ENCODE peak calls at places on chromosomes 1 and 21, in four cellular contexts. S, M, Z and T are unnamed samples.

GRCh38 chr1:226590626-226591025 is 42.1 kb downstream of the STUM start:
- DNase-seq in S (no peak), M (no peak), Z (no peak), T (no peak)

GRCh38 chr1:2249559-2249906 is 21.4 kb downstream of the SKI start:
- DNase-seq in S (peak; percentile 24), M (no peak), Z (no peak), T (no peak)

GRCh38 chr21:26572668-26573381 is at the start of gene CYYR1:
- DNase-seq in S (peak; percentile 65), M (no peak), Z (no peak), T (no peak)

GRCh38 chr21:16695074-16695473 is 817.8 kb upstream of the CXADR start:
- DNase-seq in S (no peak), M (no peak), Z (no peak), T (no peak)

GRCh38 chr1:165408518-165408917 is 36.4 kb downstream of the RXRG start:
- DNase-seq in S (no peak), M (no peak), Z (no peak), T (no peak)

GRCh38 chr1:176643536-176643935 is 180.6 kb downstream of the PAPPA2 start:
- DNase-seq in S (no peak), M (no peak), Z (no peak), T (no peak)

GRCh38 chr1:78536427-78536826 is 45.7 kb downstream of the PTGFR start:
- DNase-seq in S (no peak), M (no peak), Z (no peak), T (no peak)

GRCh38 chr1:107016376-107016978 is 40.0 kb upstream of the PRMT6 start:
- DNase-seq in S (no peak), M (no peak), Z (no peak), T (no peak)

GRCh38 chr1:20279507-20279906 is 11.2 kb upstream of the VWA5B1 start:
- DNase-seq in S (no peak), M (no peak), Z (peak; percentile 89), T (peak; percentile 60)

GRCh38 chr1:67463298-67463960 is 33.2 kb upstream of the SERBP1 start:
- DNase-seq in S (no peak), M (no peak), Z (no peak), T (no peak)

GRCh38 chr1:109897244-109897955 is 13.2 kb upstream of the CSF1 start:
- DNase-seq in S (no peak), M (no peak), Z (peak; percentile 52), T (no peak)

GRCh38 chr1:48222501-48223242 is at the start of gene SLC5A9:
- DNase-seq in S (no peak), M (no peak), Z (no peak), T (no peak)

GRCh38 chr1:56509713-56510641 is 69.4 kb downstream of the PLPP3 start:
- DNase-seq in S (no peak), M (no peak), Z (no peak), T (no peak)

GRCh38 chr1:211323156-211324063 is 3.2 kb upstream of the TRAF5 start:
- DNase-seq in S (peak; percentile 57), M (peak; percentile 80), Z (no peak), T (no peak)

GRCh38 chr1:207261971-207262370 is 59.5 kb upstream of the CD55 start:
- DNase-seq in S (no peak), M (no peak), Z (no peak), T (no peak)

GRCh38 chr1:77316966-77317365 is 35.1 kb downstream of the AK5 start:
- DNase-seq in S (no peak), M (no peak), Z (no peak), T (no peak)

GRCh38 chr1:110475358-110476027 is 24.5 kb downstream of the PROK1 start:
- DNase-seq in S (no peak), M (no peak), Z (no peak), T (no peak)

GRCh38 chr1:169964206-169964605 is 70.5 kb upstream of the SCYL3 start:
- DNase-seq in S (no peak), M (no peak), Z (no peak), T (no peak)

GRCh38 chr21:18677632-18678031 is 274.0 kb upstream of the TMPRSS15 start:
- DNase-seq in S (no peak), M (no peak), Z (no peak), T (no peak)

GRCh38 chr1:186738896-186739295 is 58.7 kb upstream of the PTGS2 start:
- DNase-seq in S (no peak), M (no peak), Z (no peak), T (no peak)

GRCh38 chr1:208100906-208101305 is 143.3 kb downstream of the PLXNA2 start:
- DNase-seq in S (no peak), M (no peak), Z (no peak), T (no peak)

GRCh38 chr1:64856564-64856963 is 109.8 kb downstream of the JAK1 start:
- DNase-seq in S (no peak), M (no peak), Z (no peak), T (no peak)

GRCh38 chr21:17427157-17427556 is 85.7 kb upstream of the CXADR start:
- DNase-seq in S (no peak), M (no peak), Z (no peak), T (no peak)

GRCh38 chr1:185632659-185633428 is 101.3 kb upstream of the HMCN1 start:
- DNase-seq in S (peak; percentile 54), M (no peak), Z (no peak), T (peak; percentile 68)

GRCh38 chr1:11227106-11228077 is 35.0 kb downstream of the MTOR start:
- DNase-seq in S (no peak), M (no peak), Z (no peak), T (no peak)

GRCh38 chr21:29647353-29647781 is 292.4 kb downstream of the GRIK1 start:
- DNase-seq in S (no peak), M (no peak), Z (no peak), T (no peak)

GRCh38 chr1:84693009-84693408 is 2.7 kb upstream of the SSX2IP start:
- DNase-seq in S (no peak), M (no peak), Z (no peak), T (no peak)

GRCh38 chr1:66156144-66156543 is 363.4 kb downstream of the PDE4B start:
- DNase-seq in S (no peak), M (no peak), Z (no peak), T (no peak)
- H3K27ac ChIP-seq in S (no peak overlapping the region), M (no peak overlapping the region), Z (no peak overlapping the region), T (no peak overlapping the region)

DNA sequence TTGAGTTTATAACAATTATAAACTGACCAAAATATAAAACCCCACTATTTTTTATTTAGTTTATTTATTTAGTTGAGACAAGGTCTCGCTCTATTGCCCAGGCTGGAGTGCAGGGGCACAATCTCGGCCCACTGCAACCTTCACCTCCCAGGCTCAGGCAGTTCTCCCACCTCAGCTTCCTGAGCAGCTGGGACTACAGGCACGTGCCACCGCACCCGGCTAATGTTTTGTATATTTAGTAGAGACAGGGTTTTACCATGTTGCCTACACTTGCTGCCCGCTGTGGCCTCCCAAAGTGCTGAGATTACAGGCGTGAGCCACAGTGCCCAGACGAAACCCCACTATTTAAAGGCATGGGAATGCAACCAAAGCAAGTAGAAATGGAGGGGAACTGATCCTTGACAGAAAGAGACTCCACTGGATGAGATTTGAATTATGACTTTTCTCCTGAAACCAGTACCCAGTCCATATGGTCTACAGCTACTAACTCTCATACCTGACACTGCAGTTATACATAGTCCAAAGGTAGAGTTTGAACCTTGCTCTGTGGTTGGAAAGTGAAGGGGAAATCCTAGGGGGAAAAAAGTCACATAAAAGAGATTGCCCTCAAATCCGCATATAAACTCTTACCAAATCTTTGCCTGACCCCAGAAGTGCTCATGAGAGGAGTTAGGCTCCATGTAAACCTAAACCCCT is 11.3 kb downstream of the LRRC8C start:
- DNase-seq in S (no peak), M (no peak), Z (no peak), T (no peak)
- H3K27ac ChIP-seq in S (no peak overlapping the region), M (no peak overlapping the region), Z (no peak overlapping the region), T (no peak overlapping the region)

DNA sequence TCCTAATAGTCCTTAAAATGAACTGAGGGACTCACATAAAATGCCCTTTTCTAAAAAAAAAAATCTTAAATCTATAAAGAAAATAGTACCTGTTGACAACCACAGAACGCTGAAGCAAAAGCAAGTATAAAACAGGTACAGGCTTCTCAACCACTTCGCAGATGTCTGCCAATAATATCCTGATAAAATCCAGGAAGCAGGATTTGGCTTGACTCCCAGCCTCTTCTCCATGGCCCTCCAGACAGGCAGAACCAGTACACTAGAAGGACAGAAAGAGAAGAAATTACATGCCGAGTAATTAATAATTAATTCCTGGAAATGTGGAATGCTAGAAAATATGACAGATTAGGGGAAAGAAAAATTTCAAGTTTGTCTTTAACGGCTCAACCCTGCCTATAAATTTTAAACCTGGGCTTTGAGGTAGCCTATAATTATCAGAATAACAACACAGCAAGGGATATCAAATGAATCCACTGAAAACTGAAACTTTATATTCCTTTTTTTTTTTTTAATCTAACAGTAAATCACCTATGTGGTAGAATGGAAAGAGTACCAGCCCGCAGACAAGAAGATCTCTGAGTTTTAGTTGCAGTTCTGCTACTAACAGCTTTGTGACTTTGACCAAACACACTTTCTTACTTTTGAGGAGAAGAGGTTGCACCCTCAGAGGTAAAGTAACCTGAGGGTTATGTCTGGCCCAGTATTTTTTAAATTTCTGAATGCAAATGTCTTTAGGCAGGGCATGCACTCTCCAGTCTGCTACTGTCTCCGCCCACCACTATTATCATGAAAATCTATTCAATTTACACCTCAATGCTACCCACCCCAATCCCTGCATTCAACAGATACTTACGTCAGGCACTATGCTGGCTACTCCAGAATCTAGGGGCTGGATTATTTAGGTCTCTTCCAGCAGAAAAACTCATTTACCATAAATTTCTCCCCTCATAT is 2.7 kb downstream of the KIAA0319L start:
- DNase-seq in S (no peak), M (no peak), Z (no peak), T (no peak)
- H3K27ac ChIP-seq in S (no peak overlapping the region), M (no peak overlapping the region), Z (no peak overlapping the region), T (peak overlapping the region; percentile 90)

DNA sequence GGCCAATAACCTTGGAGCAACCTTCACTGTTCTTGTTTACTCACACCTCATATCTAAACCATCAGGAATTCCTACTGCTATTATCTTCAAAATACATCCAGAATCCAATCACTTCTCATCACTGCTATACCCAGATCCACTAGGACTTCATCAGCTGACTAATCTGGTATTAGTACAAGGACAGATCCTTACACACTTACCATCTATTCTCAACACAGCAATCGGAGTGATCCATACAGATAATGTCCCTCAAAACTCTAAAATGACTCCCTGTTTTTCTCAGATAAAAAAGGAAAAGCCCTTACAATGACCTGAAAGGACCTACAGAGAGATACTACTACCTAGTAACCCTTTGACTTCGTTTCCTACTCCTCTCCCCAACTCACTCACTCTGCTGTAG is 70.8 kb downstream of the ZNF644 start:
- DNase-seq in S (no peak), M (no peak), Z (no peak), T (no peak)
- H3K27ac ChIP-seq in S (no peak overlapping the region), M (no peak overlapping the region), Z (no peak overlapping the region), T (no peak overlapping the region)

DNA sequence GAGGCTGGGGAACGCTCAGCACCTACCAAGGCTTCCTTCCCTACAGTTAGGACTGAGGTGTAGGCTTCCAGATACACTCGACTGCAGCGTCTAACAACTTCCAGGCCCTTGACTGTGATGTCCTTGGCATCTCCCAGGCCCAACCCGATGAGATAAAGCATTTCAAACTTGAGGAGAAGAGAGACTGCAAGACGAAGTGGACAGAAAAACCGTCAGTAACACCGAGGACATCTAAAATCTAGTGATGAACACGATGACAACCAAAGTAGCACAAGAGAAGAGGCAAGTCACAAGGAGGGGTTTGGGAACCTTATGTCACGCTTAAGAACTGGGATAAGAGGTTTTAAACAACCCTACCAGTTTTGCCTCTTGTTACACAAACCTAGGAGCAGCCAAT is 303 bp downstream of the DPH5 start:
- DNase-seq in S (no peak), M (peak; percentile 62), Z (no peak), T (no peak)
- H3K27ac ChIP-seq in S (peak overlapping the region; percentile 92), M (peak overlapping the region; percentile 71), Z (peak overlapping the region; percentile 77), T (peak overlapping the region; percentile 59)

GRCh38 chr1:181513786-181514297 is 30.5 kb downstream of the CACNA1E start:
- DNase-seq in S (no peak), M (no peak), Z (no peak), T (no peak)
- H3K27ac ChIP-seq in S (no peak overlapping the region), M (no peak overlapping the region), Z (no peak overlapping the region), T (no peak overlapping the region)